ENCODE peak calls at places on chromosomes 11 and 22, in five cellular contexts. T is heart right ventricle, J is SK-N-SH, P is H9, U is psoas muscle. E is an unnamed sample.

GRCh38 chr22:27919943-27920755 is 1.1 kb upstream of the PITPNB start:
- DNase-seq in J (peak; percentile 25), U (no peak), T (no peak), P (peak; percentile 60), E (no peak)

GRCh38 chr11:46675288-46675851 is 25.0 kb downstream of the ARHGAP1 start:
- DNase-seq in T (peak; percentile 53), U (peak; percentile 86), J (no peak), P (no peak), E (peak; percentile 72)

GRCh38 chr11:78957481-78958245 is 383.0 kb upstream of the NARS2 start:
- DNase-seq in J (no peak), P (no peak), U (no peak), T (no peak), E (no peak)

GRCh38 chr11:47715082-47715669 is at the start of gene AGBL2:
- DNase-seq in J (peak; percentile 89), U (peak; percentile 85), T (peak; percentile 80), P (peak; percentile 88), E (peak; percentile 61)

GRCh38 chr22:49749227-49749626 is 78.4 kb downstream of the BRD1 start:
- DNase-seq in T (no peak), U (no peak), J (peak; percentile 24), P (no peak), E (no peak)

GRCh38 chr11:9210922-9211320 is 54.2 kb downstream of the DENND5A start:
- DNase-seq in T (no peak), P (no peak), J (no peak), U (no peak), E (no peak)

GRCh38 chr11:47394322-47395224 is 13.8 kb upstream of the SLC39A13 start:
- DNase-seq in P (peak; percentile 32), U (peak; percentile 77), T (peak; percentile 63), J (no peak), E (no peak)

GRCh38 chr11:59429924-59430516 is 3.8 kb upstream of the OR5A2 start:
- DNase-seq in J (peak; percentile 34), U (no peak), P (no peak), T (no peak), E (peak; percentile 20)

GRCh38 chr11:77179681-77180080 is 51.6 kb downstream of the MYO7A start:
- DNase-seq in J (no peak), P (no peak), U (peak; percentile 39), T (peak; percentile 5), E (no peak)

GRCh38 chr11:61149624-61150615 is 11.3 kb downstream of the VPS37C start:
- DNase-seq in T (no peak), P (no peak), J (no peak), U (no peak), E (no peak)

GRCh38 chr11:45590743-45591142 is 74.7 kb downstream of the CHST1 start:
- DNase-seq in T (no peak), P (no peak), J (peak; percentile 53), U (no peak), E (no peak)

GRCh38 chr11:64652586-64653387 is 61.8 kb downstream of the SLC22A12 start:
- DNase-seq in J (peak; percentile 93), U (peak; percentile 87), P (peak; percentile 92), T (peak; percentile 80), E (peak; percentile 87)

GRCh38 chr11:1002091-1002984 is 34.2 kb downstream of the MUC6 start:
- DNase-seq in J (no peak), P (no peak), U (no peak), T (no peak), E (no peak)

GRCh38 chr11:3981084-3981633 is 113.4 kb upstream of the RRM1 start:
- DNase-seq in T (no peak), P (no peak), U (no peak), J (no peak), E (no peak)

GRCh38 chr22:45441158-45441557 is 27.7 kb downstream of the RIBC2 start:
- DNase-seq in J (peak; percentile 70), U (peak; percentile 71), T (peak; percentile 44), P (peak; percentile 70), E (no peak)

GRCh38 chr22:17337639-17338038 is 31.6 kb upstream of the CECR2 start:
- DNase-seq in P (no peak), J (no peak), T (no peak), U (no peak), E (no peak)

GRCh38 chr22:30866216-30866615 is 102.4 kb downstream of the MORC2 start:
- DNase-seq in U (no peak), T (no peak), P (no peak), J (peak; percentile 4), E (no peak)

GRCh38 chr22:40583058-40583741 is 53.3 kb downstream of the MRTFA start:
- DNase-seq in P (no peak), J (no peak), U (no peak), T (no peak), E (no peak)

GRCh38 chr22:27991586-27992293 is 72.7 kb upstream of the PITPNB start:
- DNase-seq in T (no peak), P (peak; percentile 24), U (no peak), J (no peak), E (no peak)

GRCh38 chr22:18023509-18024275 is 669 bp downstream of the MICAL3 start:
- DNase-seq in P (peak; percentile 80), J (peak; percentile 87), T (peak; percentile 79), U (peak; percentile 93), E (peak; percentile 88)

GRCh38 chr22:38220653-38221386 is 19.0 kb downstream of the MAFF start:
- DNase-seq in U (no peak), P (no peak), T (no peak), J (no peak), E (no peak)

GRCh38 chr22:38222797-38223119 is 21.0 kb downstream of the MAFF start:
- DNase-seq in P (no peak), J (no peak), U (no peak), T (no peak), E (no peak)

GRCh38 chr22:38221908-38222796 is 20.4 kb downstream of the MAFF start:
- DNase-seq in T (no peak), U (no peak), J (no peak), P (peak; percentile 53), E (no peak)

GRCh38 chr22:38221407-38221806 is 19.6 kb downstream of the MAFF start:
- DNase-seq in J (no peak), U (no peak), P (no peak), T (no peak), E (no peak)

DNA sequence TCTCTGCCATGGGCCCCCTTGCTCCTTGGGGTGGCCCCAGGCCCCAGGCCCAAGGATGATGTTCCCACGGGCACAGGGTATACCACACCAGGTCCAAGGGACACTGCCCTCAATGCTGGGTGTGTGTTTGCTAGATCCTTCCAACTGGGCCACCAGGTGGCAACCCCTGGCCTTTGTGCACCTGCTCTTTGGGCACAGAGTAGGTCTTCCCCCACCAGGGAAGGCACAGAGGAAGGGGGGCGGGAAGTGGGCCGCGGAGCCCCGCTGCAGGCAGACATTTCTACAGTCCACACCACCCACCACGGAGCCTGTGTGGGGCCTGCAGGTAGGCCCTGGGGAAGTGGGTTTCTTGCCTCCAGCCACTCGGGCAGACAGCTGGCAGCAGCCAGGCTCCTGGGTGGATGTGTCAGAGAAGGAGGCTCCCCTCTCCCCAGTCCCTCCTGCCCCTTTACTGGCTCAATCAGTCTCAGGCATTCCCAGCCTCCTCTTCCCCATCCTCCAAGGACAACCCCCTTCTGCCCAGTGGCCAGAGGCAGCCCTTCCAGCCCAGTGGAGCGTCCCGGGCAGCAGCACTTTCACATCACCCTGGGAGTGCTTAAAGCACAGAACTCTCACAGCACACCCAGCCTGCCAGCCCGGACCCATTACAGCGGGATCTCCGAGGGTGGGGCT is 21.6 kb downstream of the MAFF start:
- DNase-seq in T (no peak), P (no peak), J (no peak), U (no peak), E (no peak)
- TF ChIP-seq CTCF in T (no peak), P (no peak), J (no peak), U (no peak), E (no peak)

GRCh38 chr22:42075277-42075676 is 1.2 kb downstream of the PHETA2 start:
- DNase-seq in U (peak; percentile 37), J (no peak), T (no peak), P (no peak), E (no peak)
- H3K27ac ChIP-seq in U (peak overlapping the region; percentile 79), J (no peak overlapping the region), T (peak overlapping the region; percentile 84), P (no peak overlapping the region), E (no peak overlapping the region)

GRCh38 chr11:69657911-69658605 is 17.1 kb downstream of the LTO1 start:
- DNase-seq in P (peak; percentile 88), U (peak; percentile 48), T (no peak), J (peak; percentile 38), E (no peak)
- TF ChIP-seq CTCF in P (no peak), U (no peak), T (no peak), J (no peak), E (no peak)

GRCh38 chr11:126857860-126858808 is 142.4 kb downstream of the KIRREL3 start:
- DNase-seq in T (no peak), U (no peak), J (peak; percentile 64), P (no peak), E (no peak)
- H3K27ac ChIP-seq in T (no peak overlapping the region), U (no peak overlapping the region), J (peak overlapping the region; percentile 84), P (no peak overlapping the region), E (no peak overlapping the region)

DNA sequence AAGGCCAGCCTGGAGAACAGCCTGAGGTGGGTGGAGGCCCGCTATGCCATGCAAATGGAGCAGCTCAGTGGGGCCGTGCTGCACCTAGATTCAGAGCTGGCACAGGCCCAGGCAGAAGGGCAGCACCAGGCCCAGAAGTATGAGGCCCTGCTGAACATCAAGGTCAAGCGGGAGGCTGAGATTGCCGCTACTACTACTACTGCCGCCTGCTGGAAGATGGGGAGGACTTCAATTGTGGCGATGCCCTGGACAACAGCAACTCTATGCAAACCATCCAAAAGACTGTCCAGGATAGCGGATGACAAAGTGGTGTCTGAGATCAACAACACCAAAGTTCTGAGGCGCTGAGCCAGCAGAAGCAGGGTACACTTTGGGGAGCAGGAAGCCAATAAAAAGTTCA is 3.1 kb upstream of the TMEM218 start:
- DNase-seq in J (no peak), T (no peak), U (no peak), P (peak; percentile 69), E (no peak)
- TF ChIP-seq CTCF in J (no peak), T (no peak), U (no peak), P (peak; percentile 73), E (no peak)

E was measured in pancreas.